ENCODE peak calls at places on chromosomes 1 and 21, in five cellular contexts. X, Z, M, F and D are unnamed samples.

GRCh38 chr1:28631713-28632112 is 11.2 kb downstream of the TAF12 start:
- DNase-seq in X (no peak), Z (no peak), M (no peak), F (no peak), D (no peak)

GRCh38 chr1:66533804-66534745 is at the start of gene SGIP1:
- DNase-seq in X (no peak), Z (peak; percentile 84), M (peak; percentile 18), F (no peak), D (no peak)

GRCh38 chr1:161013591-161014513 is 7.1 kb downstream of the F11R start:
- DNase-seq in X (peak; percentile 99), Z (peak; percentile 93), M (peak; percentile 75), F (peak; percentile 74), D (peak; percentile 92)

GRCh38 chr1:176829261-176829976 is 335.1 kb downstream of the ASTN1 start:
- DNase-seq in X (no peak), Z (no peak), M (no peak), F (no peak), D (no peak)

GRCh38 chr1:209593747-209594146 is 10.2 kb downstream of the CAMK1G start:
- DNase-seq in X (no peak), Z (peak; percentile 15), M (no peak), F (no peak), D (no peak)

GRCh38 chr1:204149107-204149506 is 2.7 kb downstream of the ETNK2 start:
- DNase-seq in X (no peak), Z (no peak), M (no peak), F (no peak), D (no peak)

GRCh38 chr1:211752951-211753486 is 77.5 kb downstream of the LPGAT1 start:
- DNase-seq in X (no peak), Z (peak; percentile 52), M (no peak), F (no peak), D (no peak)

GRCh38 chr1:221961532-221962292 is 219.8 kb upstream of the DUSP10 start:
- DNase-seq in X (peak; percentile 74), Z (no peak), M (peak; percentile 26), F (peak; percentile 55), D (peak; percentile 19)

GRCh38 chr1:180912801-180913616 is at the start of gene KIAA1614:
- DNase-seq in X (no peak), Z (peak; percentile 68), M (no peak), F (no peak), D (no peak)

GRCh38 chr1:160827418-160827817 is 31.4 kb downstream of the LY9 start:
- DNase-seq in X (no peak), Z (no peak), M (no peak), F (no peak), D (no peak)

GRCh38 chr1:55974714-55975441 is 604.5 kb downstream of the PLPP3 start:
- DNase-seq in X (no peak), Z (no peak), M (no peak), F (no peak), D (no peak)

GRCh38 chr1:156885904-156886355 is 7.6 kb upstream of the PEAR1 start:
- DNase-seq in X (no peak), Z (no peak), M (no peak), F (no peak), D (no peak)

GRCh38 chr1:245337829-245338484 is 183.2 kb downstream of the KIF26B start:
- DNase-seq in X (no peak), Z (no peak), M (peak; percentile 63), F (no peak), D (no peak)

GRCh38 chr1:17606826-17607440 is 67.4 kb downstream of the ARHGEF10L start:
- DNase-seq in X (peak; percentile 62), Z (peak; percentile 94), M (peak; percentile 83), F (no peak), D (peak; percentile 61)

GRCh38 chr1:235207202-235207565 is 46.1 kb upstream of the RBM34 start:
- DNase-seq in X (no peak), Z (no peak), M (no peak), F (no peak), D (no peak)

GRCh38 chr1:153532161-153532560 is 3.6 kb downstream of the S100A6 start:
- DNase-seq in X (no peak), Z (no peak), M (no peak), F (no peak), D (no peak)

GRCh38 chr1:45365051-45365450 is 24.8 kb upstream of the MUTYH start:
- DNase-seq in X (no peak), Z (peak; percentile 30), M (no peak), F (no peak), D (no peak)

GRCh38 chr1:165298081-165298820 is 58.3 kb downstream of the LMX1A start:
- DNase-seq in X (no peak), Z (peak; percentile 8), M (no peak), F (no peak), D (no peak)

GRCh38 chr1:110341146-110341871 is 2.1 kb downstream of the RBM15 start:
- DNase-seq in X (no peak), Z (no peak), M (peak; percentile 53), F (no peak), D (no peak)

GRCh38 chr1:226903819-226904710 is 33.6 kb downstream of the PSEN2 start:
- DNase-seq in X (no peak), Z (no peak), M (no peak), F (no peak), D (no peak)

GRCh38 chr1:58763214-58763613 is 20.6 kb downstream of the JUN start:
- DNase-seq in X (peak; percentile 82), Z (no peak), M (no peak), F (no peak), D (no peak)

GRCh38 chr1:43847882-43848281 is 85.7 kb upstream of the ARTN start:
- DNase-seq in X (no peak), Z (no peak), M (no peak), F (no peak), D (no peak)

GRCh38 chr1:100786870-100787269 is 67.3 kb downstream of the VCAM1 start:
- DNase-seq in X (no peak), Z (no peak), M (no peak), F (no peak), D (no peak)

GRCh38 chr1:59142663-59143487 is 154.0 kb upstream of the FGGY start:
- DNase-seq in X (peak; percentile 72), Z (peak; percentile 40), M (no peak), F (no peak), D (peak; percentile 91)

GRCh38 chr1:29743931-29744330 is 507.6 kb downstream of the PTPRU start:
- DNase-seq in X (no peak), Z (no peak), M (no peak), F (no peak), D (no peak)

GRCh38 chr1:203324103-203325003 is 19.0 kb downstream of the BTG2 start:
- DNase-seq in X (no peak), Z (no peak), M (no peak), F (no peak), D (no peak)

GRCh38 chr21:15293251-15293650 is 228.5 kb upstream of the NRIP1 start:
- DNase-seq in X (peak; percentile 30), Z (peak; percentile 79), M (no peak), F (no peak), D (peak; percentile 78)
- TF ChIP-seq JUNB in X (no peak), Z (no peak), M (no peak), F (no peak), D (no peak)

GRCh38 chr1:2145946-2146835 is 48.4 kb downstream of the FAAP20 start:
- DNase-seq in X (no peak), Z (no peak), M (no peak), F (no peak), D (no peak)

GRCh38 chr1:2151252-2151651 is 43.3 kb downstream of the FAAP20 start:
- DNase-seq in X (no peak), Z (no peak), M (no peak), F (no peak), D (no peak)

GRCh38 chr1:2150836-2151235 is 43.7 kb downstream of the FAAP20 start:
- DNase-seq in X (no peak), Z (no peak), M (no peak), F (no peak), D (no peak)

GRCh38 chr1:2146836-2147517 is 47.6 kb downstream of the FAAP20 start:
- DNase-seq in X (no peak), Z (no peak), M (no peak), F (no peak), D (no peak)

DNA sequence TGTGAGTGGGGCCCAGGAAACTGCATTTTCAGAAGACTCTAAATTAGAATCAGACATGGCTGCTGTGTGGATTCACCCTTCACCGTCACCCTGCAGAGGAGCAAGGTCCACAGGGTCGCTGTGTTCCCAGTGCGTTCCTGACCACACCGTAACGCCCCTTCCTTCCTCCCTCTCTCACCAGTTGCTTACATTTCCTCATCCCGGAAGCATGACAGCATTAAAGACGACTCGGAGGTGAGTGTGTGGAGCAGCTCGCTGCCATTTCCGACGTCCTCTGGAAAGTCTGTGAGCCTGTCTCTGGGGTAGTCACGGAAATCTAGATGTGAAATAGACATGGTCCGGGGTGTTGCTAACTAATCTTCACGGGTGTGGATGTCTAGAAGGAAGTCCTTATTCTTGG is 45.9 kb downstream of the FAAP20 start:
- DNase-seq in X (no peak), Z (no peak), M (no peak), F (no peak), D (no peak)
- TF ChIP-seq JUNB in X (no peak), Z (no peak), M (no peak), F (no peak), D (no peak)

DNA sequence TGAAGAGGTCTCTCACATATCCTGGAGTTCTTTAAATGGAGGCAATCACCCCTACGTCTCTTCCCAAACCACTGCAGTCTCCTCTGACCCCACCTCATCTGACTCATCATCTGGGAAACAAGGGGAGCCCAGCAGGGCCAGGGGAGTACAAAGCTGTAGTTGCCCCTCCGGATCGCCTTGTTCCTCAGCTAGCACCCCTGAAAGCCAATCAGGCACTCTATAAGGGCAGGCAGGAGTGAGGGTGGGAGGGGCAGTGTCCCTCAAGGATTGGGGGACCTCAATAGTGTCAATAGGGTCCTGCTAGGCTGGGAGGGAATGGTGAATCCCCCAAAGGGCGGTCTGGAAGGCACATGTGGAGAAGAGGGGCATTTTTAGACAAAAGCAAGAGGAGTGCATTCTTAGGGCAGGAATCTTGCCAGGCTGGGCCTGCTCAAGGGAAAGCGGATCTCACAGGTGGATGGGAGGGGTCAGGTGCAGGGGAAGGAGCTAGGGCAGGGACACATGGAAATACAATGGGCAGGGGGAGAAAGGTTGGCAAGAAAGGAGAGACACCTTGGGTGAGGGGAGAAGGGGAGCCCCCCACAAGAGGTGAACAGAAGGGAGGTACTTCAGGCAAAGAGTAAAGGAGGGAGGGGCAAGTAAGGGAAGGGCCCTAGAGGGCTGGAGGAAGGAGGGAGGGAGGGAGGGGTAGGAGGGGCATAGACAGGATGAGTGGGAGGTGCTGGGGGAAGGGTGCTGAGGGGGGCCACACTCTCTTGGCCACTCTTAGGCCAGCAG is 5.8 kb downstream of the SHISA4 start:
- DNase-seq in X (no peak), Z (peak; percentile 57), M (no peak), F (no peak), D (no peak)
- TF ChIP-seq JUNB in X (no peak), Z (no peak), M (no peak), F (no peak), D (no peak)

GRCh38 chr1:195791796-195792195 is 816.4 kb downstream of the KCNT2 start:
- DNase-seq in X (no peak), Z (no peak), M (no peak), F (no peak), D (no peak)

GRCh38 chr1:195790514-195791168 is 817.6 kb downstream of the KCNT2 start:
- DNase-seq in X (no peak), Z (no peak), M (no peak), F (no peak), D (no peak)

GRCh38 chr1:195785830-195786229 is 822.4 kb downstream of the KCNT2 start:
- DNase-seq in X (no peak), Z (no peak), M (no peak), F (no peak), D (no peak)
- TF ChIP-seq JUNB in X (no peak), Z (no peak), M (no peak), F (no peak), D (no peak)